ENCODE peak calls at places on chromosomes 13 and 19, in ten cellular contexts. X, D, E, L, U, W, T, S, N and Y are unnamed samples.

GRCh38 chr13:113854238-113855011 is 9.5 kb downstream of the GAS6 start:
- DNase-seq in X (peak; percentile 81), D (peak; percentile 61), E (no peak), L (no peak), U (peak; percentile 79), W (no peak), T (peak; percentile 17), S (no peak), N (peak; percentile 54), Y (no peak)

GRCh38 chr13:38483623-38484022 is 134.0 kb downstream of the UFM1 start:
- DNase-seq in X (no peak), D (no peak), E (no peak), L (no peak), U (no peak), W (no peak), T (no peak), S (no peak), N (no peak), Y (no peak)

GRCh38 chr13:27168086-27168485 is 3.5 kb downstream of the USP12 start:
- DNase-seq in X (no peak), D (no peak), E (no peak), L (no peak), U (no peak), W (no peak), T (no peak), S (no peak), N (no peak), Y (no peak)

GRCh38 chr19:38848299-38849146 is 1.3 kb downstream of the HNRNPL start:
- DNase-seq in X (no peak), D (no peak), E (no peak), L (no peak), U (no peak), W (no peak), T (no peak), S (peak; percentile 12), N (no peak), Y (no peak)

GRCh38 chr19:48961051-48961649 is 4.0 kb upstream of the FTL start:
- DNase-seq in X (no peak), D (no peak), E (no peak), L (peak; percentile 48), U (no peak), W (no peak), T (no peak), S (no peak), N (no peak), Y (no peak)

GRCh38 chr13:94641432-94641941 is 39.8 kb downstream of the GPR180 start:
- DNase-seq in X (peak; percentile 86), D (no peak), E (peak; percentile 56), L (no peak), U (peak; percentile 89), W (no peak), T (no peak), S (peak; percentile 86), N (no peak), Y (no peak)

GRCh38 chr13:40023608-40024577 is 368.4 kb downstream of the COG6 start:
- DNase-seq in X (no peak), D (no peak), E (no peak), L (no peak), U (no peak), W (no peak), T (no peak), S (no peak), N (no peak), Y (no peak)

GRCh38 chr13:75650991-75651390 is 14.9 kb downstream of the LMO7 start:
- DNase-seq in X (no peak), D (no peak), E (no peak), L (no peak), U (no peak), W (no peak), T (no peak), S (no peak), N (no peak), Y (no peak)

GRCh38 chr13:98466634-98467236 is 110.2 kb downstream of the STK24 start:
- DNase-seq in X (peak; percentile 55), D (no peak), E (peak; percentile 60), L (peak; percentile 43), U (peak; percentile 57), W (no peak), T (peak; percentile 43), S (no peak), N (no peak), Y (peak; percentile 78)

GRCh38 chr13:33536639-33537425 is 251.3 kb upstream of the STARD13 start:
- DNase-seq in X (peak; percentile 95), D (no peak), E (no peak), L (no peak), U (peak; percentile 86), W (no peak), T (no peak), S (peak; percentile 13), N (no peak), Y (no peak)

GRCh38 chr13:75294110-75294509 is 187.9 kb downstream of the TBC1D4 start:
- DNase-seq in X (no peak), D (no peak), E (no peak), L (peak; percentile 28), U (no peak), W (no peak), T (no peak), S (no peak), N (no peak), Y (no peak)

GRCh38 chr19:7294571-7295212 is 478 bp upstream of the INSR start:
- DNase-seq in X (peak; percentile 16), D (peak; percentile 82), E (no peak), L (peak; percentile 65), U (peak; percentile 35), W (no peak), T (peak; percentile 24), S (peak; percentile 37), N (peak; percentile 87), Y (peak; percentile 80)

GRCh38 chr19:4795400-4795799 is 3.9 kb downstream of the FEM1A start:
- DNase-seq in X (peak; percentile 22), D (no peak), E (no peak), L (no peak), U (no peak), W (no peak), T (no peak), S (peak; percentile 59), N (no peak), Y (no peak)

GRCh38 chr19:996051-996838 is 4.0 kb upstream of the GRIN3B start:
- DNase-seq in X (peak; percentile 53), D (no peak), E (no peak), L (no peak), U (peak; percentile 57), W (no peak), T (peak; percentile 59), S (peak; percentile 58), N (no peak), Y (peak; percentile 67)

GRCh38 chr19:18541992-18542935 is 1.1 kb downstream of the FKBP8 start:
- DNase-seq in X (no peak), D (no peak), E (no peak), L (no peak), U (no peak), W (no peak), T (no peak), S (no peak), N (no peak), Y (no peak)

GRCh38 chr19:46732966-46733692 is 12.7 kb upstream of the FKRP start:
- DNase-seq in X (peak; percentile 44), D (no peak), E (peak; percentile 75), L (no peak), U (peak; percentile 60), W (no peak), T (no peak), S (no peak), N (no peak), Y (no peak)

DNA sequence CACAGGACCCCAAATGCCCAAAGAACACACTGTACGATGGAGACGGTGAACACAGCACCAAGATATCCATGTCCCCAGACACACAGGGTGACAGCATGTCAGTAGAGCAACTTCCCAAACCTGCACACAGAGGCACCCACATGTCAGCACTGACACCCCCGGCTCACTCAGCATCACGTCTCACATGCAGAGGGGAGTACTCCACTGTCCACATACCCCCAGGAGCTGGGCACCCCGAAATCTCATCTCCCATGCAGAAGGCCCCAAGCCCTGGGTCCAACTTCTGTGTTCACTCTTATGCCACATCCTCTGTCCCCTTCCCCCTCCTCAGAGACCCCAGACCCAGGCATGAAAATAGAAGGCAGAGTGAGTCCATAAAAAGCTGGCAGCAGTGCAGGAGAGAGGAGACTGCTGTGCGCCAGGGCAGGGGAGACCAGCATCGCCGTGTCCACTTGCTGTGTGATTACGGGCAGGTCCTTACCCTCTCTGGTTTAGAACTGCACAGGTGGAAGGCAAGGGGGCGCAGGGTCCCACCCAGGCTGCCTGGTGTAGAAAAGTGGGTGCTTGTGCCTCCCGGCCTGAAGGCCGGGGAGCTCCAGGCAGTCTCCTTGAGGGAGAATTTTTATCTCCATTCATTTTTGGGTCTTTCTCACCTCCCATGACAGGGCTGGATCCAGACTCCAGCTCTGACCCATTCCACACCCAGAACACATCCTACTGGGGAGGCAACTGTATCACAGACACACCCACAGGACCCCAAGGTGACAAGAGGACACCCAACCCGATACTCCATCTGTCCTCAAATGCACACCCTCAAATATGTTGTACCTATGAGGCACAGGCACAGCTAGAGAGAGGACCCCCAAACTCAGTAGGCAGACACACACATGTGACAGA is 17.0 kb downstream of the ERFL start:
- DNase-seq in X (no peak), D (no peak), E (no peak), L (no peak), U (no peak), W (no peak), T (no peak), S (no peak), N (no peak), Y (no peak)
- H3K27me3 ChIP-seq in X (peaks cover 48% of the 10 kb centered on the region), D (peaks cover 74% of the 10 kb centered on the region), E (peaks cover 33% of the 10 kb centered on the region), L (peaks cover 32% of the 10 kb centered on the region), U (peaks cover 41% of the 10 kb centered on the region), W (peaks cover 33% of the 10 kb centered on the region), T (peaks cover 18% of the 10 kb centered on the region), S (peaks cover 30% of the 10 kb centered on the region), N (no peaks in the 10 kb centered on the region), Y (peaks cover 49% of the 10 kb centered on the region)

DNA sequence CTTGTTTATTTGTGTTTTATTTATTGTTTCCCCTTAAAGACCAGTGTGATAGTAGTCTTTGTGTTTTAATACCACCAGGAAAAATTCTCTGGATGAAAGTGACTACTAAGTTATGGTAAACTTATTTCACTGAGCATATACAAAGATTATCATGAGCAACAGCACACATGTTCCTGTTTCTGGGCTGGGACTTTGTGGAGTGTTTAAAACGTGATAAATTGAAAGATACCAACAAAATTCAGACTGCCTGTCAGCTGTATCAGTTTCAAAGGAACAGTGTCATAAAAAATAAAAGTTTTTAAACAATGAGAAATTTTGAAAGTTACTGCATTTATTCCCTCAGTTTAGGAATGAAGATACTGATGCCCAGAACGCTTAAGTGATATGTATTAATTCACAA is 259.4 kb downstream of the DACH1 start:
- DNase-seq in X (no peak), D (no peak), E (no peak), L (no peak), U (no peak), W (no peak), T (no peak), S (no peak), N (no peak), Y (no peak)
- H3K4me1 ChIP-seq in X (peaks cover 2% of the 10 kb centered on the region), D (no peaks in the 10 kb centered on the region), E (no peaks in the 10 kb centered on the region), L (no peaks in the 10 kb centered on the region), U (no peaks in the 10 kb centered on the region), W (no peaks in the 10 kb centered on the region), T (no peaks in the 10 kb centered on the region), S (no peaks in the 10 kb centered on the region), N (no peaks in the 10 kb centered on the region), Y (peaks cover 63% of the 10 kb centered on the region)

GRCh38 chr13:112172017-112172416 is 105.1 kb downstream of the SOX1 start:
- DNase-seq in X (no peak), D (no peak), E (no peak), L (no peak), U (no peak), W (no peak), T (no peak), S (no peak), N (no peak), Y (no peak)
- H3K4me3 ChIP-seq in X (no peak overlapping the region), D (no peak overlapping the region), E (no peak overlapping the region), L (no peak overlapping the region), U (no peak overlapping the region), W (no peak overlapping the region), T (no peak overlapping the region), S (no peak overlapping the region), N (no peak overlapping the region), Y (no peak overlapping the region)

GRCh38 chr13:41548870-41549269 is 91.5 kb downstream of the RGCC start:
- DNase-seq in X (no peak), D (no peak), E (no peak), L (no peak), U (no peak), W (no peak), T (no peak), S (no peak), N (no peak), Y (no peak)
- H3K27me3 ChIP-seq in X (peaks cover 2% of the 10 kb centered on the region), D (no peaks in the 10 kb centered on the region), E (no peaks in the 10 kb centered on the region), L (peaks cover 9% of the 10 kb centered on the region), U (no peaks in the 10 kb centered on the region), W (no peaks in the 10 kb centered on the region), T (no peaks in the 10 kb centered on the region), S (no peaks in the 10 kb centered on the region), N (no peaks in the 10 kb centered on the region), Y (no peaks in the 10 kb centered on the region)